ENCODE peak calls at places on chromosomes 11 and 22, in six cellular contexts. N is GM12878; V is activated CD8-positive, alpha-beta memory T cell treated with anti-CD3 and anti-CD28 coated beads, Interleukin-2, amount 50 U/mL, for 4 hours; F is stimulated activated CD4-positive, alpha-beta T cell treated with anti-CD3 and anti-CD28 coated beads, TNF-alpha, amount 100 ng/mL, for 48 hours; G is activated T-cell treated with anti-CD3 and anti-CD28 coated beads, Interleukin-2, amount 50 U/mL, for 72 hours; C is memory B cell. J is an unnamed sample.

GRCh38 chr22:47804281-47804680 is 1041.8 kb downstream of the TBC1D22A start:
- DNase-seq in C (no peak), G (no peak), V (no peak), F (no peak), N (no peak), J (no peak)

GRCh38 chr22:48581206-48581766 is 1246.4 kb downstream of the BRD1 start:
- DNase-seq in G (no peak), F (no peak), C (no peak), N (no peak), V (no peak), J (no peak)

GRCh38 chr22:17988800-17989513 is 35.4 kb downstream of the MICAL3 start:
- DNase-seq in C (no peak), V (no peak), F (no peak), G (no peak), N (no peak), J (peak)

GRCh38 chr11:31254411-31254810 is 115.1 kb downstream of the DCDC1 start:
- DNase-seq in F (no peak), G (no peak), C (no peak), V (no peak), N (no peak), J (peak)

GRCh38 chr11:67381244-67381972 is 8.0 kb upstream of the CLCF1 start:
- DNase-seq in N (no peak), F (no peak), C (no peak), G (no peak), V (no peak), J (no peak)

GRCh38 chr11:8693010-8693551 is 10.5 kb downstream of the RPL27A start:
- DNase-seq in F (no peak), C (no peak), V (no peak), N (no peak), G (no peak), J (no peak)

GRCh38 chr11:64242920-64243854 is 2.3 kb downstream of the FKBP2 start:
- DNase-seq in G (no peak), N (no peak), C (no peak), V (no peak), F (no peak), J (peak)

GRCh38 chr11:70661763-70662501 is 263.6 kb downstream of the CTTN start:
- DNase-seq in C (no peak), F (no peak), N (no peak), G (no peak), V (no peak), J (no peak)

GRCh38 chr22:10741210-10741609 is 4786.8 kb upstream of the OR11H1 start:
- DNase-seq in N (no peak), F (no peak), C (no peak), V (no peak), G (no peak), J (no peak)

GRCh38 chr11:131027501-131027900 is 111.2 kb upstream of the SNX19 start:
- DNase-seq in G (no peak), F (no peak), N (no peak), V (no peak), C (no peak), J (no peak)

GRCh38 chr11:118605116-118605867 is 2.1 kb upstream of the PHLDB1 start:
- DNase-seq in V (no peak), G (no peak), N (no peak), F (no peak), C (no peak), J (no peak)

GRCh38 chr11:119417726-119418540 is 5.0 kb downstream of the THY1 start:
- DNase-seq in N (no peak), G (no peak), C (no peak), V (no peak), F (no peak), J (peak)